ENCODE peak calls at places on chromosomes 7 and 10, in nine cellular contexts. One of them, this sample, is unnamed.
A peak's percentile ranks its signal among the peaks of the same experiment; 100 is the strongest.

GRCh38 chr10:110700947-110701617 is 56.9 kb downstream of the RBM20 start:
- DNase-seq in transverse colon: no peak
- DNase-seq in skeletal muscle cell: no peak
- DNase-seq in HCT116: no peak
- DNase-seq in lower lobe of right lung: no peak
- DNase-seq in A673: no peak
- DNase-seq in suprapubic skin: no peak
- DNase-seq in foreskin fibroblast: no peak
- DNase-seq in breast epithelium: no peak
- DNase-seq in this sample: no peak

GRCh38 chr7:105015631-105015965 is 1.6 kb downstream of the KMT2E start:
- DNase-seq in HCT116: no peak
- DNase-seq in foreskin fibroblast: no peak
- DNase-seq in A673: peak; percentile 73
- DNase-seq in breast epithelium: no peak
- DNase-seq in transverse colon: peak; percentile 61
- DNase-seq in skeletal muscle cell: no peak
- DNase-seq in suprapubic skin: no peak
- DNase-seq in lower lobe of right lung: no peak
- DNase-seq in this sample: no peak

GRCh38 chr7:78279035-78279434 is 480.5 kb downstream of the PHTF2 start:
- DNase-seq in suprapubic skin: no peak
- DNase-seq in A673: peak; percentile 26
- DNase-seq in foreskin fibroblast: peak; percentile 66
- DNase-seq in transverse colon: no peak
- DNase-seq in breast epithelium: no peak
- DNase-seq in skeletal muscle cell: peak; percentile 44
- DNase-seq in HCT116: no peak
- DNase-seq in lower lobe of right lung: no peak
- DNase-seq in this sample: no peak

GRCh38 chr10:104066945-104067344 is 18.7 kb downstream of the COL17A1 start:
- DNase-seq in A673: no peak
- DNase-seq in transverse colon: no peak
- DNase-seq in lower lobe of right lung: no peak
- DNase-seq in suprapubic skin: no peak
- DNase-seq in breast epithelium: no peak
- DNase-seq in HCT116: no peak
- DNase-seq in foreskin fibroblast: no peak
- DNase-seq in skeletal muscle cell: no peak
- DNase-seq in this sample: no peak

GRCh38 chr10:58175990-58176910 is 91.4 kb downstream of the IPMK start:
- DNase-seq in transverse colon: no peak
- DNase-seq in foreskin fibroblast: no peak
- DNase-seq in lower lobe of right lung: no peak
- DNase-seq in breast epithelium: no peak
- DNase-seq in A673: no peak
- DNase-seq in suprapubic skin: no peak
- DNase-seq in skeletal muscle cell: no peak
- DNase-seq in HCT116: no peak
- DNase-seq in this sample: no peak

GRCh38 chr7:138872576-138872975 is 74.6 kb upstream of the ATP6V0A4 start:
- DNase-seq in transverse colon: no peak
- DNase-seq in A673: no peak
- DNase-seq in lower lobe of right lung: no peak
- DNase-seq in foreskin fibroblast: no peak
- DNase-seq in HCT116: peak; percentile 52
- DNase-seq in breast epithelium: no peak
- DNase-seq in skeletal muscle cell: no peak
- DNase-seq in suprapubic skin: no peak
- DNase-seq in this sample: no peak

GRCh38 chr10:62687230-62687748 is 117.2 kb upstream of the ADO start:
- DNase-seq in foreskin fibroblast: peak; percentile 9
- DNase-seq in skeletal muscle cell: no peak
- DNase-seq in A673: no peak
- DNase-seq in suprapubic skin: no peak
- DNase-seq in HCT116: no peak
- DNase-seq in lower lobe of right lung: no peak
- DNase-seq in transverse colon: no peak
- DNase-seq in breast epithelium: no peak
- DNase-seq in this sample: no peak

GRCh38 chr10:64116731-64117130 is 595.5 kb downstream of the REEP3 start:
- DNase-seq in lower lobe of right lung: no peak
- DNase-seq in breast epithelium: no peak
- DNase-seq in A673: no peak
- DNase-seq in HCT116: no peak
- DNase-seq in skeletal muscle cell: no peak
- DNase-seq in suprapubic skin: no peak
- DNase-seq in transverse colon: no peak
- DNase-seq in foreskin fibroblast: no peak
- DNase-seq in this sample: no peak

GRCh38 chr10:89342219-89342966 is 14.6 kb downstream of the IFIT3 start:
- DNase-seq in foreskin fibroblast: peak; percentile 91
- DNase-seq in A673: peak; percentile 67
- DNase-seq in suprapubic skin: peak; percentile 85
- DNase-seq in skeletal muscle cell: peak; percentile 69
- DNase-seq in lower lobe of right lung: no peak
- DNase-seq in HCT116: no peak
- DNase-seq in breast epithelium: peak; percentile 32
- DNase-seq in transverse colon: no peak
- DNase-seq in this sample: no peak

GRCh38 chr7:144548556-144548955 is 145.1 kb upstream of the NOBOX start:
- DNase-seq in breast epithelium: no peak
- DNase-seq in HCT116: no peak
- DNase-seq in suprapubic skin: no peak
- DNase-seq in lower lobe of right lung: no peak
- DNase-seq in skeletal muscle cell: no peak
- DNase-seq in foreskin fibroblast: no peak
- DNase-seq in A673: no peak
- DNase-seq in transverse colon: no peak
- DNase-seq in this sample: no peak

GRCh38 chr10:79149662-79150443 is 81.1 kb downstream of the ZMIZ1 start:
- DNase-seq in A673: peak; percentile 45
- DNase-seq in lower lobe of right lung: peak; percentile 95
- DNase-seq in skeletal muscle cell: no peak
- DNase-seq in HCT116: peak; percentile 48
- DNase-seq in foreskin fibroblast: peak; percentile 90
- DNase-seq in breast epithelium: peak; percentile 77
- DNase-seq in suprapubic skin: peak; percentile 94
- DNase-seq in transverse colon: peak; percentile 84
- DNase-seq in this sample: no peak

GRCh38 chr10:92290076-92290836 is 622 bp downstream of the CPEB3 start:
- DNase-seq in lower lobe of right lung: no peak
- DNase-seq in transverse colon: peak; percentile 44
- DNase-seq in skeletal muscle cell: no peak
- DNase-seq in A673: peak; percentile 61
- DNase-seq in suprapubic skin: no peak
- DNase-seq in foreskin fibroblast: peak; percentile 23
- DNase-seq in breast epithelium: peak; percentile 37
- DNase-seq in HCT116: peak; percentile 32
- DNase-seq in this sample: no peak

GRCh38 chr10:133260895-133261725 is 15.6 kb downstream of the ADAM8 start:
- DNase-seq in suprapubic skin: no peak
- DNase-seq in breast epithelium: peak; percentile 46
- DNase-seq in HCT116: no peak
- DNase-seq in transverse colon: peak; percentile 71
- DNase-seq in skeletal muscle cell: no peak
- DNase-seq in foreskin fibroblast: no peak
- DNase-seq in lower lobe of right lung: peak; percentile 85
- DNase-seq in A673: peak; percentile 59
- DNase-seq in this sample: peak; percentile 31

GRCh38 chr10:133259603-133259992 is 17.1 kb downstream of the ADAM8 start:
- DNase-seq in breast epithelium: no peak
- DNase-seq in foreskin fibroblast: no peak
- DNase-seq in transverse colon: no peak
- DNase-seq in suprapubic skin: no peak
- DNase-seq in lower lobe of right lung: no peak
- DNase-seq in A673: no peak
- DNase-seq in HCT116: no peak
- DNase-seq in skeletal muscle cell: no peak
- DNase-seq in this sample: no peak

GRCh38 chr10:133258818-133259602 is 17.7 kb downstream of the ADAM8 start:
- DNase-seq in breast epithelium: peak; percentile 89
- DNase-seq in skeletal muscle cell: peak; percentile 98
- DNase-seq in suprapubic skin: peak; percentile 93
- DNase-seq in foreskin fibroblast: peak; percentile 99
- DNase-seq in transverse colon: peak; percentile 70
- DNase-seq in lower lobe of right lung: peak; percentile 92
- DNase-seq in A673: peak; percentile 84
- DNase-seq in HCT116: peak; percentile 81
- DNase-seq in this sample: peak; percentile 93

GRCh38 chr10:133257489-133258065 is 19.1 kb downstream of the ADAM8 start:
- DNase-seq in HCT116: no peak
- DNase-seq in foreskin fibroblast: peak; percentile 39
- DNase-seq in A673: peak; percentile 40
- DNase-seq in suprapubic skin: no peak
- DNase-seq in breast epithelium: peak; percentile 53
- DNase-seq in transverse colon: peak; percentile 84
- DNase-seq in lower lobe of right lung: peak; percentile 88
- DNase-seq in skeletal muscle cell: no peak
- DNase-seq in this sample: no peak

GRCh38 chr10:133258066-133258817 is 18.4 kb downstream of the ADAM8 start:
- DNase-seq in suprapubic skin: no peak
- DNase-seq in skeletal muscle cell: no peak
- DNase-seq in breast epithelium: peak; percentile 75
- DNase-seq in A673: no peak
- DNase-seq in HCT116: no peak
- DNase-seq in lower lobe of right lung: peak; percentile 82
- DNase-seq in transverse colon: peak; percentile 67
- DNase-seq in foreskin fibroblast: no peak
- DNase-seq in this sample: no peak
- H3K4me3 ChIP-seq in suprapubic skin: peak overlapping the region; percentile 36
- H3K4me3 ChIP-seq in skeletal muscle cell: no peak overlapping the region
- H3K4me3 ChIP-seq in breast epithelium: no peak overlapping the region
- H3K4me3 ChIP-seq in A673: no peak overlapping the region
- H3K4me3 ChIP-seq in HCT116: peak overlapping the region; percentile 33
- H3K4me3 ChIP-seq in lower lobe of right lung: peak overlapping the region; percentile 35
- H3K4me3 ChIP-seq in transverse colon: no peak overlapping the region
- H3K4me3 ChIP-seq in foreskin fibroblast: no peak overlapping the region
- H3K4me3 ChIP-seq in this sample: no peak overlapping the region

DNA sequence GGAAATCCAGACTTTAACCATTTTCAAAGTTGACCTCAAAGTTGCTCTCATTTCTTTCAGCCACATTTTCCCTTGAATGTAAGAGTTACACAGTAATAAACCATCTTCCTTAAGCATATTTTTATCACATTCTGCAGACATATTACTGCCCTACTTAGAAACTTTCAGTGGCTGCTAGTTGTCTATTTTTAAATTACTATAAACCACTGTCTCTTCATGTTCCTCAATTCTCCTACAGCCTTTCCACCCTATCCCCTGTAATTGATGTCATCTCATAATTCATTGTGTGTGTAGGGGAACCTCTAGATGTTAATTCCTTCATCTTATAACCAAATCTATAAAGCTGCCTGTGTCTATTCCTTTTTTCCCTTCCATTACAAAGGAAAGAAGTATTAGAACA is 78.1 kb upstream of the STRIP2 start:
- DNase-seq in foreskin fibroblast: no peak
- DNase-seq in A673: no peak
- DNase-seq in suprapubic skin: no peak
- DNase-seq in HCT116: no peak
- DNase-seq in transverse colon: no peak
- DNase-seq in skeletal muscle cell: no peak
- DNase-seq in lower lobe of right lung: no peak
- DNase-seq in breast epithelium: no peak
- DNase-seq in this sample: no peak
- H3K4me3 ChIP-seq in foreskin fibroblast: no peak overlapping the region
- H3K4me3 ChIP-seq in A673: no peak overlapping the region
- H3K4me3 ChIP-seq in suprapubic skin: no peak overlapping the region
- H3K4me3 ChIP-seq in HCT116: no peak overlapping the region
- H3K4me3 ChIP-seq in transverse colon: no peak overlapping the region
- H3K4me3 ChIP-seq in skeletal muscle cell: no peak overlapping the region
- H3K4me3 ChIP-seq in lower lobe of right lung: no peak overlapping the region
- H3K4me3 ChIP-seq in breast epithelium: no peak overlapping the region
- H3K4me3 ChIP-seq in this sample: no peak overlapping the region

DNA sequence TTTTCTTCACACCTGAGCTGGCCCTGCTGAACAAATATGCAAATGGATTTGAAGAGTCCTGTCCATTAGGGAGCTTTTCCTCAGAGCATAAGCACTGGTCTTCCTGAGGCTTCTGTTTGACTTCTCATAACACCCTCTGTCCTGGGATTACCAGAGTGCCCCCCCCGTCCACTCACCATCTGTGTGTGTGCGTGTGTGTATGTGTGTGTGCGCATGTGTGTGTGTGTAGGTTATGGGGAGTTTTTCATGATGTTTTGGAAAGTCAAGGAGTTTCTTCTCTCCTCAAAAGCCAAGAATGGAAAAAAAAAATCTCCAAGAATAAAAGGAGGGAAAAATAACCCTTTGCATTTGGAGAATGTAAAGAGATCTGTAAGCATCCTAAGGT is 57.7 kb upstream of the COMTD1 start:
- DNase-seq in foreskin fibroblast: no peak
- DNase-seq in A673: no peak
- DNase-seq in lower lobe of right lung: no peak
- DNase-seq in transverse colon: no peak
- DNase-seq in skeletal muscle cell: no peak
- DNase-seq in suprapubic skin: no peak
- DNase-seq in HCT116: no peak
- DNase-seq in breast epithelium: no peak
- DNase-seq in this sample: no peak
- H3K4me3 ChIP-seq in foreskin fibroblast: no peak overlapping the region
- H3K4me3 ChIP-seq in A673: no peak overlapping the region
- H3K4me3 ChIP-seq in lower lobe of right lung: no peak overlapping the region
- H3K4me3 ChIP-seq in transverse colon: no peak overlapping the region
- H3K4me3 ChIP-seq in skeletal muscle cell: no peak overlapping the region
- H3K4me3 ChIP-seq in suprapubic skin: no peak overlapping the region
- H3K4me3 ChIP-seq in HCT116: no peak overlapping the region
- H3K4me3 ChIP-seq in breast epithelium: no peak overlapping the region
- H3K4me3 ChIP-seq in this sample: no peak overlapping the region

GRCh38 chr10:31031666-31032514 is at the start of gene ZNF438:
- DNase-seq in HCT116: peak; percentile 80
- DNase-seq in breast epithelium: peak; percentile 93
- DNase-seq in foreskin fibroblast: peak; percentile 97
- DNase-seq in suprapubic skin: peak; percentile 97
- DNase-seq in skeletal muscle cell: peak; percentile 85
- DNase-seq in lower lobe of right lung: peak; percentile 96
- DNase-seq in transverse colon: peak; percentile 98
- DNase-seq in A673: peak; percentile 94
- DNase-seq in this sample: peak; percentile 88

GRCh38 chr10:31036209-31036608 is 4.5 kb upstream of the ZNF438 start:
- DNase-seq in HCT116: no peak
- DNase-seq in foreskin fibroblast: peak; percentile 16
- DNase-seq in suprapubic skin: no peak
- DNase-seq in lower lobe of right lung: no peak
- DNase-seq in transverse colon: no peak
- DNase-seq in A673: peak; percentile 65
- DNase-seq in breast epithelium: no peak
- DNase-seq in skeletal muscle cell: no peak
- DNase-seq in this sample: no peak

GRCh38 chr10:31033166-31033565 is 1.5 kb upstream of the ZNF438 start:
- DNase-seq in skeletal muscle cell: no peak
- DNase-seq in transverse colon: no peak
- DNase-seq in breast epithelium: no peak
- DNase-seq in suprapubic skin: no peak
- DNase-seq in lower lobe of right lung: no peak
- DNase-seq in foreskin fibroblast: peak; percentile 14
- DNase-seq in A673: no peak
- DNase-seq in HCT116: no peak
- DNase-seq in this sample: no peak

GRCh38 chr10:31032515-31033132 is 959 bp upstream of the ZNF438 start:
- DNase-seq in transverse colon: peak; percentile 24
- DNase-seq in A673: no peak
- DNase-seq in skeletal muscle cell: no peak
- DNase-seq in suprapubic skin: no peak
- DNase-seq in foreskin fibroblast: no peak
- DNase-seq in HCT116: no peak
- DNase-seq in lower lobe of right lung: peak; percentile 55
- DNase-seq in breast epithelium: no peak
- DNase-seq in this sample: no peak

GRCh38 chr10:31034041-31034918 is 2.6 kb upstream of the ZNF438 start:
- DNase-seq in transverse colon: no peak
- DNase-seq in skeletal muscle cell: peak; percentile 92
- DNase-seq in HCT116: no peak
- DNase-seq in foreskin fibroblast: peak; percentile 89
- DNase-seq in suprapubic skin: no peak
- DNase-seq in lower lobe of right lung: no peak
- DNase-seq in breast epithelium: no peak
- DNase-seq in A673: no peak
- DNase-seq in this sample: no peak
- H3K4me3 ChIP-seq in transverse colon: no peak overlapping the region
- H3K4me3 ChIP-seq in skeletal muscle cell: no peak overlapping the region
- H3K4me3 ChIP-seq in HCT116: no peak overlapping the region
- H3K4me3 ChIP-seq in foreskin fibroblast: no peak overlapping the region
- H3K4me3 ChIP-seq in suprapubic skin: no peak overlapping the region
- H3K4me3 ChIP-seq in lower lobe of right lung: no peak overlapping the region
- H3K4me3 ChIP-seq in breast epithelium: no peak overlapping the region
- H3K4me3 ChIP-seq in A673: no peak overlapping the region
- H3K4me3 ChIP-seq in this sample: no peak overlapping the region